ENCODE peak calls at places on chromosomes 13 and 19, in eight cellular contexts. B is thoracic aorta, D is esophagus squamous epithelium, C is kidney epithelial cell, H is AG09309, X is uterus, W is coronary artery, P is progenitor cell of endocrine pancreas. O is an unnamed sample.

GRCh38 chr13:99967884-99968520 is 3.6 kb downstream of the ZIC5 start:
- DNase-seq in B (no peak), D (no peak), C (no peak), H (no peak), X (no peak), W (no peak), P (no peak), O (no peak)

GRCh38 chr19:13150919-13151604 is 851 bp downstream of the IER2 start:
- DNase-seq in B (no peak), D (no peak), C (no peak), H (no peak), X (peak), W (peak), P (no peak), O (no peak)

GRCh38 chr19:410243-410781 is 1.4 kb upstream of the C2CD4C start:
- DNase-seq in B (no peak), D (no peak), C (no peak), H (no peak), X (no peak), W (no peak), P (no peak), O (no peak)

GRCh38 chr13:91162180-91162579 is 185.3 kb upstream of the MIR17HG start:
- DNase-seq in B (no peak), D (no peak), C (no peak), H (no peak), X (no peak), W (no peak), P (no peak), O (no peak)

GRCh38 chr19:43464089-43464775 is 1.2 kb downstream of the LYPD3 start:
- DNase-seq in B (peak), D (peak), C (no peak), H (no peak), X (peak), W (no peak), P (peak), O (no peak)

GRCh38 chr19:39158646-39159260 is 33.2 kb downstream of the PAK4 start:
- DNase-seq in B (no peak), D (no peak), C (no peak), H (no peak), X (no peak), W (no peak), P (no peak), O (no peak)

GRCh38 chr13:50116430-50116973 is 101.3 kb downstream of the KCNRG start:
- DNase-seq in B (no peak), D (no peak), C (no peak), H (no peak), X (no peak), W (no peak), P (no peak), O (no peak)

GRCh38 chr13:77565635-77566034 is 30.1 kb downstream of the SCEL start:
- DNase-seq in B (no peak), D (no peak), C (no peak), H (no peak), X (no peak), W (no peak), P (no peak), O (peak)

GRCh38 chr13:98273824-98274786 is 97.0 kb upstream of the RNF113B start:
- DNase-seq in B (no peak), D (no peak), C (no peak), H (no peak), X (no peak), W (no peak), P (no peak), O (no peak)

GRCh38 chr13:38943231-38943630 is 47.4 kb downstream of the STOML3 start:
- DNase-seq in B (no peak), D (no peak), C (no peak), H (no peak), X (no peak), W (no peak), P (no peak), O (no peak)

GRCh38 chr19:33502521-33502920 is 19.1 kb downstream of the PEPD start:
- DNase-seq in B (no peak), D (no peak), C (no peak), H (no peak), X (no peak), W (no peak), P (no peak), O (no peak)

GRCh38 chr13:94454906-94455305 is 24.6 kb downstream of the DCT start:
- DNase-seq in B (no peak), D (no peak), C (no peak), H (no peak), X (no peak), W (no peak), P (no peak), O (no peak)

GRCh38 chr13:111283991-111284390 is 36.5 kb upstream of the TEX29 start:
- DNase-seq in B (no peak), D (no peak), C (no peak), H (no peak), X (no peak), W (no peak), P (no peak), O (no peak)

GRCh38 chr19:42942187-42942789 is 5.3 kb upstream of the PSG7 start:
- DNase-seq in B (no peak), D (no peak), C (no peak), H (no peak), X (no peak), W (no peak), P (no peak), O (no peak)

GRCh38 chr19:14619404-14619803 is 36.5 kb downstream of the CLEC17A start:
- DNase-seq in B (no peak), D (no peak), C (no peak), H (no peak), X (no peak), W (no peak), P (no peak), O (no peak)

GRCh38 chr19:56117889-56118288 is 3.2 kb downstream of the ZNF787 start:
- DNase-seq in B (no peak), D (no peak), C (no peak), H (no peak), X (no peak), W (no peak), P (no peak), O (no peak)

DNA sequence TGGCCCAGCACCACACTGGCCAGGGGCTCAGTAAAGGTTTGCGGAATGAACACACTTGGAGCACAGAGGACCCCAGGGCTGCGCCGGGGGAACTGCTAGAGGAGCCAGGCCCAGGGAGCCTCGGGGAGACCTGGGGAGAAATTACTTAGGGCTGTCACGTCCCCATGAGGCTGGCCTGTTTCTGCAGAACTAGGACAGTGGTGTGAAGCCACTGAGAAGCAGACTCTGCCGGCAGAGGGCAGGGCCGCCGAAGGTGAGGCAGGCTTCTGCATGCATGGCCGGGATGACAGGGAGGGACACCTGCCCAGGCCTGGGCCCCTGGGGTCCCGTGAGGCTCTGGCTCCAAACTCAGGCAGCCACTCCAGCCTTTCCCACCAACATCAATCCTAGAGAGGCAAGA is 26.4 kb downstream of the ELAVL1 start:
- DNase-seq in B (no peak), D (no peak), C (no peak), H (no peak), X (no peak), W (no peak), P (no peak), O (no peak)
- TF ChIP-seq CTCF in B (no peak), D (no peak), C (peak), H (no peak), X (no peak), W (no peak), P (no peak), O (no peak)

GRCh38 chr13:114145256-114145655 is 12.8 kb upstream of the RASA3 start:
- DNase-seq in B (no peak), D (no peak), C (no peak), H (no peak), X (no peak), W (peak), P (no peak), O (no peak)

GRCh38 chr13:114144606-114145244 is 12.3 kb upstream of the RASA3 start:
- DNase-seq in B (no peak), D (no peak), C (no peak), H (no peak), X (no peak), W (peak), P (no peak), O (no peak)

GRCh38 chr13:114142640-114143490 is 10.4 kb upstream of the RASA3 start:
- DNase-seq in B (no peak), D (no peak), C (no peak), H (no peak), X (no peak), W (no peak), P (no peak), O (no peak)

GRCh38 chr13:114145722-114146121 is 13.3 kb upstream of the RASA3 start:
- DNase-seq in B (no peak), D (no peak), C (no peak), H (no peak), X (no peak), W (peak), P (no peak), O (no peak)

GRCh38 chr13:114143806-114144605 is 11.6 kb upstream of the RASA3 start:
- DNase-seq in B (no peak), D (no peak), C (peak), H (no peak), X (no peak), W (no peak), P (no peak), O (no peak)
- TF ChIP-seq CTCF in B (no peak), D (no peak), C (peak), H (no peak), X (no peak), W (no peak), P (peak), O (peak)

DNA sequence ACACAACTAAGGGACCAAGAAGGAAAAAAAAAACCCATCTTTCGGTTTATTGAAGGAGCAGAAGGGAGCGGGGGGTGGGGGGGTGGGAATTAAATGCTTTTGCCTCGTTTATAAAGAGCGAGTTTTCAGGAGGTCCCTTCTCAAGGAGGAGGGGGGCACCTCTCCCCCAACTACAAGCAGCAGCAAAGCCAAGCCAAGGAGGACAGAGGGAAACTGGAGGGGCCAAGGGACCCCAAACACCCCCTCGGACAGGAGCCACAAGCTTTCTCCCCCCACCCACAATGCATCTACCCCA is 2.4 kb downstream of the IRF2BP1 start:
- DNase-seq in B (no peak), D (no peak), C (no peak), H (no peak), X (no peak), W (no peak), P (no peak), O (no peak)
- TF ChIP-seq CTCF in B (no peak), D (peak), C (no peak), H (no peak), X (no peak), W (no peak), P (peak), O (no peak)

GRCh38 chr19:32349724-32350475 is 4.5 kb downstream of the ZNF507 start:
- DNase-seq in B (no peak), D (no peak), C (no peak), H (no peak), X (no peak), W (no peak), P (no peak), O (no peak)

GRCh38 chr19:32346901-32347300 is 1.5 kb downstream of the ZNF507 start:
- DNase-seq in B (no peak), D (no peak), C (no peak), H (no peak), X (no peak), W (no peak), P (no peak), O (no peak)

GRCh38 chr19:32343550-32344262 is 1.7 kb upstream of the ZNF507 start:
- DNase-seq in B (no peak), D (no peak), C (no peak), H (no peak), X (no peak), W (no peak), P (no peak), O (no peak)

GRCh38 chr19:32342695-32343094 is 2.7 kb upstream of the ZNF507 start:
- DNase-seq in B (no peak), D (no peak), C (no peak), H (no peak), X (no peak), W (no peak), P (no peak), O (no peak)

GRCh38 chr19:32345261-32346207 is at the start of gene ZNF507:
- DNase-seq in B (peak), D (no peak), C (no peak), H (no peak), X (peak), W (peak), P (peak), O (no peak)
- TF ChIP-seq CTCF in B (no peak), D (no peak), C (no peak), H (no peak), X (peak), W (no peak), P (peak), O (no peak)

GRCh38 chr19:10923503-10924076 is 4.8 kb downstream of the YIPF2 start:
- DNase-seq in B (no peak), D (no peak), C (no peak), H (no peak), X (no peak), W (no peak), P (no peak), O (no peak)

GRCh38 chr19:10928563-10929401 is at the start of the genes TIMM29 and YIPF2:
- DNase-seq in B (peak), D (peak), C (peak), H (peak), X (peak), W (peak), P (peak), O (peak)

GRCh38 chr19:10924597-10924996 is 3.8 kb downstream of the YIPF2 start:
- DNase-seq in B (no peak), D (no peak), C (no peak), H (no peak), X (no peak), W (no peak), P (no peak), O (no peak)

GRCh38 chr19:10929402-10929794 is 787 bp downstream of the TIMM29 start:
- DNase-seq in B (no peak), D (no peak), C (no peak), H (no peak), X (no peak), W (no peak), P (no peak), O (no peak)

DNA sequence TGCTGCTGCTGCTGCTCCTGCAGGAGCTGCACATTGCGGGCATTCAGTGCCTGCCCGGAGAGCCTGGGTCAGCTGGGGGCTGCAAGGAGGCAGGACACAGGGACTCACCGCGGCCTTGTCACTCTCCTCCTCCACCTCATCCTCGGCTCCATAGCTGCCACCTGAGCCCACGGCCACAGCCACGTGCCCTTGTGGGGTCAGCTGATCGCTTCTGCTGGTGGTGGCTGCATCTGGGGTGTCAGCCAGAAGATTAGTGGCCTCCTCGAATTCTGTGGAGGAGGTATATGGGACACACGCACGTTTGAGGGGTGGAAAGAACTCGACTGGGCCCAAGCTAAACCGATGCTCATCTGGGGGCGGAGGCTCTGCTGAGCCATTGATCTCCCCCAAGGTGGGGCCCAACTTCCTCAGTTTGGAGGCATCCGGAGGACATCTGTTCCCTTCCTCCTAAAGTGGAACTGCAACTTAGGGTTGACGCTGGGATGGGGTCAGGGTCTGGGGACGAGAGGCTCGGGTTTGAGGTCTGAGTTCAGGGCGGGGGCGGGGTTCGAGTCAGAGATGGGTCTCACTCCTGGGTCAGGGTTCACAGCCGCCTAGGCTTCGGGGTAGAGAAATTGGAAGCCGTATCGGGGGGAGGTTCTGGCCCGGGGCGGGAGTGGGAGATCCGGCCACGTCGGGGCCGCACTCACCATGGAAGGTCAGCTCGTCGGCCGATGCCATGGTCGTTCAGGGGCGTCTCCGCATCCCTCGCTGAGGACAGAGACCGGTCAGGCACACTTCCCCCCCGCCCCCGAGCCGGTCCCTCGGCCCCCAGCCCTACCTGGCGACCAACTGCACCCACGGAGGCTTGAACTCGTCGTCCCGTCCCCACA is 512 bp downstream of the YIPF2 start:
- DNase-seq in B (no peak), D (no peak), C (no peak), H (no peak), X (no peak), W (no peak), P (no peak), O (no peak)
- TF ChIP-seq CTCF in B (no peak), D (no peak), C (no peak), H (no peak), X (no peak), W (no peak), P (no peak), O (no peak)

DNA sequence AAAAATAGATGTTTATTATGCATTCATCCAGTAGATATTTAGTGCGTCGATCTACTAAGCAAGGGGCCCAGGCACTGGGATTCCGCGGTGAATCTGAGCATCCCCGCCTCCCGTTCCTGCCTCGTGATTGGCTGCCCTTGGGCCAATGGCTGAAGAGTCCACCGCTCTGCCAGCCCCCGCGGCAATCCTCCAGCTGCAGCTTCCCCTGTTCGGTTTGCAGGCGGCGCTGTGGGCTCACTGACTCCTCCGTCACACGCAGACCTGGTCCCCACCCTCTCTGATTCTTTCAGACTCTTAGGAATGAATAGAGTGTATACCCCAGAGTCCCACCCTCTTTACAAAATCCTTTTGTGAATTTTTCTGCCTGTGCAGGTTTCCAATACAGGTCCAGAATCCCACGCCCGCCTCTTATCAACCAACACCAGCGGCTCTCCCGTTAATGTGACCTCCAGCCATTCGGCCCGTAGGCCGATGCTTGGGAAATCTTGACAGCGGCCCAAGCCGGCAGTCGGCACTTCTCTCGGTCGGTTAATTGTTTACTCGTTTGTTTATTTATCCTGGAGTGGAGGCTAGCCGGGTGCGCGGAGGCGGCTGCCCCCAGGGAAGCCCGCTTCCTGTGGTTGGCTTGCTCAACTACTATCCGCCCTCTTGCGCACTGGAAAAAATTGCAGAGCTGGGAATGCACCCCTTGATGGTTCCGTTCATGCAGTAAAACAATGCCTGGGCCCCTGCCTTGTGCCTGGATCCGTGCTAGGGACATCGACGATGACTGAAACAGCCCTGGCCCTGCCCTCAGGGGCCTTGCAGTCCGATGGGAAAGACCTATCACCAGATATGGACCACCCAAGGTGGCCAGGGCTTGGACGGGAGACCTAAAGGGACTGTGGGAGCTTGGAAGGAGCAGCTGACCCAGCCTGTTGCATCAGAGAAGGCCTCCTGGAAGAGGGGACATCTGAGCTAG is 4.5 kb upstream of the ARHGAP35 start:
- DNase-seq in B (peak), D (peak), C (peak), H (peak), X (peak), W (peak), P (peak), O (peak)
- TF ChIP-seq CTCF in B (peak), D (peak), C (peak), H (peak), X (peak), W (peak), P (peak), O (peak)

O was measured in HFF-Myc.